ENCODE peak calls at places on chromosome 6, in five cellular contexts. Q, G, L, R and N are unnamed samples.

GRCh38 chr6:11324453-11325023 is 92.1 kb upstream of the NEDD9 start:
- DNase-seq in Q (no peak), G (no peak), L (no peak), R (no peak), N (no peak)

GRCh38 chr6:87241304-87241703 is 81.1 kb upstream of the SMIM8 start:
- DNase-seq in Q (peak; percentile 2), G (no peak), L (no peak), R (no peak), N (no peak)

GRCh38 chr6:135517527-135517926 is 20.0 kb upstream of the AHI1 start:
- DNase-seq in Q (no peak), G (no peak), L (no peak), R (no peak), N (no peak)

GRCh38 chr6:157045831-157046454 is 268.8 kb downstream of the ARID1B start:
- DNase-seq in Q (peak; percentile 29), G (no peak), L (no peak), R (peak; percentile 60), N (no peak)

GRCh38 chr6:41818271-41819054 is 31.0 kb downstream of the TOMM6 start:
- DNase-seq in Q (peak; percentile 68), G (no peak), L (no peak), R (no peak), N (no peak)

GRCh38 chr6:13013681-13014550 is 297.3 kb downstream of the PHACTR1 start:
- DNase-seq in Q (peak; percentile 15), G (no peak), L (no peak), R (peak; percentile 18), N (no peak)

GRCh38 chr6:111982681-111983080 is 71.2 kb upstream of the CCN6 start:
- DNase-seq in Q (no peak), G (no peak), L (no peak), R (no peak), N (no peak)

GRCh38 chr6:132937466-132937906 is 123.1 kb downstream of the RPS12 start:
- DNase-seq in Q (peak; percentile 69), G (no peak), L (no peak), R (peak; percentile 90), N (no peak)

GRCh38 chr6:157659536-157660271 is 163.3 kb upstream of the SNX9 start:
- DNase-seq in Q (no peak), G (no peak), L (no peak), R (peak; percentile 16), N (no peak)

GRCh38 chr6:72328775-72329174 is 293.1 kb upstream of the KCNQ5 start:
- DNase-seq in Q (no peak), G (no peak), L (no peak), R (no peak), N (no peak)

GRCh38 chr6:106811088-106811686 is 163.3 kb downstream of the CD24 start:
- DNase-seq in Q (no peak), G (no peak), L (no peak), R (no peak), N (no peak)

GRCh38 chr6:150767585-150768164 is 97.8 kb upstream of the MTHFD1L start:
- DNase-seq in Q (no peak), G (no peak), L (no peak), R (no peak), N (no peak)

GRCh38 chr6:165662671-165663282 is at the start of gene PDE10A:
- DNase-seq in Q (no peak), G (no peak), L (no peak), R (no peak), N (no peak)

GRCh38 chr6:151847064-151847463 is 39.6 kb downstream of the ESR1 start:
- DNase-seq in Q (peak; percentile 2), G (no peak), L (no peak), R (no peak), N (no peak)

GRCh38 chr6:93496548-93496947 is 77.2 kb upstream of the EPHA7 start:
- DNase-seq in Q (no peak), G (no peak), L (no peak), R (no peak), N (no peak)

GRCh38 chr6:139583420-139583819 is 209.0 kb upstream of the CITED2 start:
- DNase-seq in Q (no peak), G (no peak), L (no peak), R (no peak), N (no peak)

GRCh38 chr6:157030756-157031155 is 253.6 kb downstream of the ARID1B start:
- DNase-seq in Q (no peak), G (no peak), L (no peak), R (no peak), N (no peak)

GRCh38 chr6:89640804-89641203 is 2.3 kb upstream of the LYRM2 start:
- DNase-seq in Q (no peak), G (no peak), L (no peak), R (no peak), N (no peak)

GRCh38 chr6:169791721-169792131 is 40.3 kb downstream of the ERMARD start:
- DNase-seq in Q (no peak), G (no peak), L (no peak), R (no peak), N (no peak)

GRCh38 chr6:2502096-2502997 is 248.4 kb downstream of the MYLK4 start:
- DNase-seq in Q (no peak), G (no peak), L (no peak), R (no peak), N (no peak)

GRCh38 chr6:8881663-8882062 is 446.3 kb upstream of the SLC35B3 start:
- DNase-seq in Q (no peak), G (no peak), L (no peak), R (no peak), N (no peak)

GRCh38 chr6:1724616-1725015 is 114.9 kb downstream of the FOXC1 start:
- DNase-seq in Q (no peak), G (no peak), L (no peak), R (no peak), N (no peak)

GRCh38 chr6:35302604-35303218 is 5.1 kb downstream of the DEF6 start:
- DNase-seq in Q (peak; percentile 54), G (peak; percentile 80), L (peak; percentile 75), R (no peak), N (peak; percentile 69)

GRCh38 chr6:122622404-122622938 is 12.3 kb downstream of the PKIB start:
- DNase-seq in Q (no peak), G (no peak), L (no peak), R (peak; percentile 37), N (no peak)

GRCh38 chr6:6730831-6731230 is 142.3 kb downstream of the LY86 start:
- DNase-seq in Q (peak; percentile 44), G (no peak), L (no peak), R (no peak), N (no peak)

GRCh38 chr6:168052291-168052891 is 26.6 kb downstream of the FRMD1 start:
- DNase-seq in Q (no peak), G (no peak), L (no peak), R (no peak), N (no peak)

GRCh38 chr6:158387036-158387435 is 74.8 kb downstream of the TULP4 start:
- DNase-seq in Q (peak; percentile 24), G (no peak), L (no peak), R (peak; percentile 6), N (no peak)

GRCh38 chr6:22636450-22636849 is 67.1 kb downstream of the HDGFL1 start:
- DNase-seq in Q (no peak), G (no peak), L (no peak), R (no peak), N (no peak)

GRCh38 chr6:119541132-119541905 is 191.8 kb upstream of the MAN1A1 start:
- DNase-seq in Q (no peak), G (no peak), L (no peak), R (peak; percentile 78), N (no peak)